ENCODE peak calls at places on chromosomes 6 and 20, in five cellular contexts. P is HCT116, B is GM12878, O is K562, W is HepG2. D is an unnamed sample.

GRCh38 chr20:5181492-5181891 is 54.7 kb downstream of the CDS2 start:
- DNase-seq in W (no peak), P (no peak), B (no peak), O (no peak), D (no peak)

GRCh38 chr6:34298941-34299340 is 50.1 kb upstream of the SMIM29 start:
- DNase-seq in B (no peak), P (no peak), W (no peak), O (no peak), D (no peak)

GRCh38 chr6:81075974-81076373 is 676.5 kb downstream of the TENT5A start:
- DNase-seq in W (peak), B (no peak), P (peak), O (no peak), D (no peak)

GRCh38 chr20:62235001-62235776 is 3.1 kb upstream of the OSBPL2 start:
- DNase-seq in O (no peak), B (no peak), P (no peak), W (no peak), D (no peak)

GRCh38 chr6:24927234-24927955 is 8.4 kb downstream of the RIPOR2 start:
- DNase-seq in O (no peak), P (no peak), W (no peak), B (no peak), D (no peak)

GRCh38 chr20:32792316-32792715 is 27.4 kb upstream of the MAPRE1 start:
- DNase-seq in B (peak), W (peak), P (no peak), O (peak), D (no peak)

GRCh38 chr6:13485923-13486557 is 1.4 kb downstream of the GFOD1 start:
- DNase-seq in O (peak), B (no peak), W (peak), P (no peak), D (no peak)

GRCh38 chr6:40791004-40791403 is 203.8 kb upstream of the LRFN2 start:
- DNase-seq in B (no peak), W (no peak), P (peak), O (no peak), D (no peak)

GRCh38 chr6:47922391-47922790 is 140.6 kb downstream of the OPN5 start:
- DNase-seq in B (no peak), O (no peak), W (no peak), P (no peak), D (peak)

GRCh38 chr6:159633196-159633595 is 59.8 kb downstream of the SOD2 start:
- DNase-seq in B (no peak), O (peak), P (peak), W (peak), D (no peak)

GRCh38 chr6:128655978-128656498 is 135.6 kb upstream of the PTPRK start:
- DNase-seq in O (no peak), P (peak), W (no peak), B (peak), D (no peak)
- TF ChIP-seq ATF3 in O (no peak), P (peak), W (no peak), B (no peak), D (no peak)

DNA sequence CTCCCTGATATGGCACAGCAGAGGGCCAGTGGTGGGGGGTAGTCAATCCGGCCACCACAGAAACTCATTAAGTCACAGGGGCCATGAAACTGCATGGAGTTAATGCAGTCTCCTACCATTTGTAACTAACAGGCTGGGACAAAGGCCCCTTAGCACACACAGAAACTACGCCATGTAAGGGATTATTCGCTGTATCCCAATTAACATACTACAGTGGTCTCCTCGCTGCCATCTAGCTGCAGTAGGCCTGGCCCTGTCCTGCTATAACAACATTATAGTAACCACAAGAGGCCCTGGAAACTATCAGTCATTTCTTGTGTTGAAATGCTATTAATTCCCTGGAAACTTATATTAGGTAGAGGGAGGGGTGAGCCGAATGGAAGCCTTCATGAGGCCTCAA is 72.3 kb upstream of the CCN2 start:
- DNase-seq in P (peak), W (peak), O (no peak), B (no peak), D (no peak)
- TF ChIP-seq YY1 in P (no peak), W (no peak), O (no peak), B (no peak), D (peak)

DNA sequence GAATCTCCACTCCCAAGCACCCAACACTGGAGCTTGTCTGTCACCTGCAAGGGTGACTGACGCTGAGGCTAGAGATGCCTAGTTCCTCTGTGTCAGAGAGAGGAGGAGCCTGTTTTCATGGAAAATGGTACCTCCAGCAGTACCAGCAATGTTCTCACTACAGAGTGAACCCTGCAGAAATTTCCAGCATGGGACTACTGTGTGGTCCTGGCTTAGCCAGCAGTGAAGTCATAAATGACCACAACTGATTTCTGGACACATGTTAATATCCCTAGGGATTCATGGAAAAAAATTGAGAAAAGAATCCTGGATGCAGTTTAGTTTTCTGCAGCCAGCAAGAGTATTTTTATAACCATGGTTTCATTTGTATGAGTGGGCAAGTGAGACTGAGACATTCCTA is 468.1 kb downstream of the CD83 start:
- DNase-seq in B (no peak), O (no peak), W (no peak), P (no peak), D (no peak)
- TF ChIP-seq ATF3 in B (no peak), O (no peak), W (no peak), P (no peak), D (no peak)

DNA sequence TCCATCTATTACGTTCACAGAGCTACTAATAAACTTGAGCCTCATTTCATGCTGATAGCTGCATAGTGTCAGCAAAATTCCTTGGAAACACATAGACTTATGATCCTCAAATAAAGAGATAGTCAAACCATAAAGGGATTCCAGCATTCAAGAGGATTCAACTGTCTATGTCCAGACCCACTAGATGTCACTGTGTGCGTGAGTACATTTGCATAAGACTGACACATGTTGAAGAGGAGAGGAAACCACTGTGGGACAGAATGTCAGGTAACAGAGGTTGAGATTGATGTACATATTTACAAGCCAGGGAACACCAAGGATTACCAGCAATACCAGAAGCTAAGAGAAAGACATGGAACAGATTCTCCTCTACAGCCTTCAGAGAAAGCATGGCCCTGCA is 266.5 kb downstream of the COL12A1 start:
- DNase-seq in P (peak), W (no peak), B (no peak), O (no peak), D (no peak)
- TF ChIP-seq YY1 in P (no peak), W (no peak), B (no peak), O (no peak), D (no peak)